ENCODE peak calls at places on chromosomes 12 and 14, in six cellular contexts. J, P, M, B, U and G are unnamed samples.

GRCh38 chr14:97802430-97802829 is 1005.2 kb downstream of the VRK1 start:
- DNase-seq in P (peak), J (no peak), M (no peak), U (no peak), B (no peak), G (no peak)

GRCh38 chr14:36625436-36625835 is 36.2 kb upstream of the PAX9 start:
- DNase-seq in B (no peak), J (no peak), U (no peak), M (no peak), P (no peak), G (no peak)

GRCh38 chr12:19741132-19741489 is 301.8 kb downstream of the AEBP2 start:
- DNase-seq in U (no peak), J (no peak), M (no peak), B (no peak), P (no peak), G (no peak)

GRCh38 chr12:78375461-78375860 is 489.1 kb upstream of the SYT1 start:
- DNase-seq in B (no peak), J (no peak), M (no peak), P (no peak), U (no peak), G (no peak)

GRCh38 chr12:108337235-108338223 is 1.6 kb downstream of the CMKLR1 start:
- DNase-seq in J (no peak), M (no peak), P (peak), U (no peak), B (peak), G (peak)

GRCh38 chr14:59918824-59919581 is 941 bp upstream of the LRRC9 start:
- DNase-seq in P (peak), U (peak), B (peak), J (no peak), M (no peak), G (peak)

GRCh38 chr14:100769035-100769939 is 42.6 kb downstream of the DLK1 start:
- DNase-seq in M (no peak), P (no peak), B (no peak), U (no peak), J (no peak), G (no peak)

GRCh38 chr12:110537605-110538409 is 35.7 kb downstream of the RAD9B start:
- DNase-seq in M (peak), B (no peak), U (peak), P (no peak), J (no peak), G (no peak)

GRCh38 chr12:40921563-40922163 is 229.4 kb downstream of the CNTN1 start:
- DNase-seq in J (no peak), U (peak), B (no peak), M (no peak), P (peak), G (no peak)

GRCh38 chr12:78929075-78929418 is 64.5 kb downstream of the SYT1 start:
- DNase-seq in P (no peak), J (no peak), M (no peak), U (no peak), B (no peak), G (no peak)

GRCh38 chr12:12505544-12506501 is 56.8 kb downstream of the DUSP16 start:
- DNase-seq in M (no peak), J (peak), P (peak), U (no peak), B (peak), G (peak)

GRCh38 chr12:66417217-66417616 is 114.9 kb downstream of the HELB start:
- DNase-seq in U (no peak), M (no peak), B (no peak), P (no peak), J (no peak), G (no peak)

GRCh38 chr12:101619026-101619827 is 24.5 kb downstream of the MYBPC1 start:
- DNase-seq in M (no peak), P (peak), B (no peak), U (no peak), J (no peak), G (no peak)

GRCh38 chr14:21241218-21241819 is 27.9 kb downstream of the HNRNPC start:
- DNase-seq in B (no peak), U (no peak), M (no peak), P (peak), J (no peak), G (no peak)

GRCh38 chr12:116400671-116401357 is 123.3 kb upstream of the MED13L start:
- DNase-seq in B (no peak), M (no peak), P (no peak), U (no peak), J (no peak), G (no peak)

GRCh38 chr14:103562385-103563088 is at the start of the genes BAG5 and COA8:
- DNase-seq in M (peak), P (peak), B (peak), J (peak), U (peak), G (peak)